ENCODE peak calls at places on chromosomes 5 and 9, in eight cellular contexts. W is hepatocyte; X is Karpas-422; Y is CD8-positive, alpha-beta T cell; Q is fibroblast of pulmonary artery; I is Peyer's patch; P is NCI-H2081; L is EL. S is an unnamed sample.

GRCh38 chr5:142826093-142826492 is 55.9 kb downstream of the ARHGAP26 start:
- DNase-seq in I (no peak), L (no peak), W (no peak), Y (no peak), X (no peak), Q (no peak), P (no peak), S (no peak)

GRCh38 chr5:133882107-133882695 is 86.2 kb downstream of the C5orf15 start:
- DNase-seq in X (no peak), I (no peak), L (no peak), Q (no peak), Y (no peak), P (no peak), W (no peak), S (no peak)

GRCh38 chr5:149422429-149423286 is 43.6 kb upstream of the IL17B start:
- DNase-seq in Q (peak; percentile 92), P (no peak), I (no peak), L (peak; percentile 73), Y (no peak), X (no peak), W (peak; percentile 85), S (no peak)

GRCh38 chr9:99383536-99383935 is 161.5 kb downstream of the SEC61B start:
- DNase-seq in P (no peak), X (no peak), I (no peak), Q (no peak), L (no peak), W (no peak), Y (no peak), S (no peak)

GRCh38 chr9:109320734-109321448 is at the start of gene EPB41L4B:
- DNase-seq in I (peak; percentile 72), Y (peak; percentile 86), P (peak; percentile 92), X (peak; percentile 95), Q (peak; percentile 75), W (peak; percentile 97), L (peak; percentile 76), S (peak; percentile 86)

GRCh38 chr5:96218653-96219052 is 214.4 kb downstream of the PCSK1 start:
- DNase-seq in I (no peak), L (no peak), Y (no peak), X (no peak), Q (no peak), P (no peak), W (no peak), S (no peak)

GRCh38 chr5:172009536-172010270 is 3.3 kb upstream of the FBXW11 start:
- DNase-seq in L (no peak), P (no peak), Q (no peak), Y (no peak), I (no peak), W (no peak), X (no peak), S (no peak)

GRCh38 chr9:102135768-102136167 is 397.3 kb upstream of the GRIN3A start:
- DNase-seq in I (no peak), Q (no peak), Y (no peak), L (no peak), W (no peak), P (no peak), X (no peak), S (no peak)

GRCh38 chr9:128706671-128707381 is 4.5 kb downstream of the PKN3 start:
- DNase-seq in P (no peak), L (no peak), X (no peak), Q (no peak), Y (no peak), I (no peak), W (no peak), S (no peak)

GRCh38 chr9:20242767-20243166 is 379.5 kb downstream of the MLLT3 start:
- DNase-seq in W (no peak), Q (no peak), Y (peak; percentile 53), P (no peak), I (no peak), L (no peak), X (peak; percentile 97), S (no peak)

GRCh38 chr5:91636351-91636750 is 253.2 kb upstream of the ARRDC3 start:
- DNase-seq in L (no peak), X (no peak), W (no peak), P (no peak), I (no peak), Q (no peak), Y (no peak), S (no peak)

GRCh38 chr5:24163091-24163490 is 481.7 kb downstream of the CDH10 start:
- DNase-seq in W (peak; percentile 6), X (no peak), I (no peak), Q (no peak), L (no peak), Y (no peak), P (no peak), S (no peak)

GRCh38 chr5:133967715-133968056 is 739 bp downstream of the C5orf15 start:
- DNase-seq in I (no peak), X (no peak), W (peak; percentile 51), L (peak; percentile 59), P (no peak), Y (no peak), Q (peak; percentile 33), S (no peak)

GRCh38 chr5:228886-229285 is 10.8 kb downstream of the SDHA start:
- DNase-seq in Y (no peak), P (no peak), Q (no peak), I (no peak), L (no peak), X (no peak), W (no peak), S (no peak)

GRCh38 chr5:173953528-173954090 is 35.4 kb upstream of the C5orf47 start:
- DNase-seq in Y (no peak), L (peak; percentile 76), W (no peak), P (no peak), Q (no peak), I (no peak), X (no peak), S (no peak)

GRCh38 chr9:127085186-127085585 is 37.2 kb downstream of the ANGPTL2 start:
- DNase-seq in I (no peak), Q (no peak), X (no peak), L (no peak), P (no peak), W (no peak), Y (no peak), S (no peak)

GRCh38 chr5:60295423-60295822 is 401.9 kb upstream of the PDE4D start:
- DNase-seq in I (no peak), W (peak; percentile 49), Y (no peak), L (peak; percentile 46), Q (peak; percentile 47), X (peak; percentile 76), P (no peak), S (no peak)

GRCh38 chr5:170439246-170439943 is 50.2 kb upstream of the KCNMB1 start:
- DNase-seq in Q (no peak), X (no peak), L (no peak), W (no peak), Y (peak; percentile 35), P (no peak), I (no peak), S (no peak)

GRCh38 chr5:50711280-50711679 is 44.8 kb downstream of the PARP8 start:
- DNase-seq in Q (no peak), P (no peak), Y (peak; percentile 64), W (peak; percentile 9), X (peak; percentile 50), L (peak; percentile 34), I (peak; percentile 68), S (no peak)

GRCh38 chr5:56669534-56670483 is 145.5 kb upstream of the MAP3K1 start:
- DNase-seq in X (peak; percentile 98), Q (peak; percentile 11), P (peak; percentile 20), L (peak; percentile 11), Y (no peak), W (peak; percentile 29), I (peak; percentile 77), S (no peak)

GRCh38 chr9:132194508-132194907 is 32.6 kb downstream of the NTNG2 start:
- DNase-seq in X (no peak), Y (no peak), P (no peak), L (no peak), Q (no peak), I (no peak), W (no peak), S (no peak)

GRCh38 chr9:29514336-29514735 is 1941.1 kb upstream of the C9orf72 start:
- DNase-seq in W (no peak), L (peak; percentile 20), P (peak; percentile 42), Q (no peak), Y (no peak), X (no peak), I (no peak), S (no peak)

GRCh38 chr9:102273952-102274351 is 535.5 kb upstream of the GRIN3A start:
- DNase-seq in L (no peak), Q (peak; percentile 1), X (no peak), Y (no peak), I (no peak), P (no peak), W (no peak), S (no peak)

GRCh38 chr9:27763831-27764230 is 190.6 kb upstream of the C9orf72 start:
- DNase-seq in X (no peak), P (no peak), Y (no peak), L (no peak), W (no peak), I (no peak), Q (no peak), S (no peak)

GRCh38 chr5:179731791-179732411 is 721 bp upstream of the MAML1 start:
- DNase-seq in W (peak; percentile 73), Q (peak; percentile 93), I (peak; percentile 36), L (peak; percentile 76), X (no peak), Y (peak; percentile 49), P (no peak), S (no peak)

GRCh38 chr5:1779782-1780620 is 19.6 kb downstream of the MRPL36 start:
- DNase-seq in Y (no peak), Q (no peak), I (no peak), W (no peak), L (no peak), P (no peak), X (no peak), S (no peak)

GRCh38 chr9:37761511-37761910 is 7.9 kb downstream of the TRMT10B start:
- DNase-seq in X (no peak), W (no peak), Q (peak; percentile 60), P (no peak), I (no peak), Y (no peak), L (peak; percentile 76), S (no peak)

GRCh38 chr5:158877124-158877581 is 222.6 kb downstream of the EBF1 start:
- DNase-seq in Y (no peak), P (no peak), W (no peak), I (no peak), X (peak; percentile 65), Q (no peak), L (no peak), S (no peak)

GRCh38 chr9:97529363-97530076 is 28.1 kb downstream of the TMOD1 start:
- DNase-seq in L (peak; percentile 34), Q (peak; percentile 12), Y (no peak), I (no peak), W (no peak), P (no peak), X (no peak), S (no peak)

GRCh38 chr5:76270214-76270613 is 132.9 kb upstream of the IQGAP2 start:
- DNase-seq in Q (no peak), X (no peak), Y (no peak), W (no peak), P (no peak), I (no peak), L (no peak), S (no peak)

GRCh38 chr5:2375796-2376195 is 375.7 kb downstream of the IRX2 start:
- DNase-seq in X (no peak), I (no peak), Q (no peak), W (no peak), L (no peak), P (no peak), Y (no peak), S (no peak)

GRCh38 chr5:31232273-31232888 is 38.9 kb downstream of the CDH6 start:
- DNase-seq in Y (no peak), I (no peak), W (peak; percentile 78), Q (peak; percentile 77), X (peak; percentile 85), L (peak; percentile 62), P (peak; percentile 85), S (no peak)

GRCh38 chr9:133506653-133507038 is 18.1 kb downstream of the MYMK start:
- DNase-seq in X (no peak), L (peak; percentile 95), Q (peak; percentile 73), W (no peak), I (no peak), P (no peak), Y (no peak), S (peak; percentile 71)

GRCh38 chr5:96080557-96080956 is 118.9 kb upstream of the ELL2 start:
- DNase-seq in Y (no peak), L (peak; percentile 71), I (no peak), P (no peak), Q (peak; percentile 41), X (no peak), W (no peak), S (no peak)

S was measured in tibial nerve.